ENCODE peak calls at places on chromosomes 7 and 10, in four cellular contexts. B, I, N and R are unnamed samples. For H3K27me3, the result is how much of the 10 kb centered on the place peaks cover.

GRCh38 chr10:100729877-100730738 is 15.3 kb upstream of the PAX2 start:
- DNase-seq in B (peak), I (no peak), N (no peak), R (no peak)

GRCh38 chr7:138667535-138667934 is 33.6 kb downstream of the SVOPL start:
- DNase-seq in B (no peak), I (no peak), N (no peak), R (no peak)

GRCh38 chr10:24811906-24812305 is 88.2 kb upstream of the ARHGAP21 start:
- DNase-seq in B (peak), I (no peak), N (peak), R (no peak)

GRCh38 chr7:92293887-92294616 is 48.3 kb downstream of the ANKIB1 start:
- DNase-seq in B (no peak), I (no peak), N (peak), R (no peak)

GRCh38 chr7:56040691-56041090 is 10.6 kb downstream of the PSPH start:
- DNase-seq in B (no peak), I (no peak), N (no peak), R (no peak)

GRCh38 chr10:84265378-84265777 is 20.5 kb downstream of the RGR start:
- DNase-seq in B (peak), I (no peak), N (no peak), R (no peak)

GRCh38 chr7:29623976-29624375 is 60.3 kb downstream of the PRR15 start:
- DNase-seq in B (no peak), I (no peak), N (no peak), R (peak)

GRCh38 chr10:67839957-67840356 is 2.0 kb upstream of the DNAJC12 start:
- DNase-seq in B (no peak), I (no peak), N (peak), R (peak)

GRCh38 chr7:148783801-148784527 is 85.3 kb downstream of the CUL1 start:
- DNase-seq in B (no peak), I (no peak), N (no peak), R (peak)

GRCh38 chr10:74322565-74322964 is 171.5 kb downstream of the ADK start:
- DNase-seq in B (no peak), I (no peak), N (no peak), R (no peak)

GRCh38 chr10:74320026-74320425 is 169.0 kb downstream of the ADK start:
- DNase-seq in B (no peak), I (no peak), N (no peak), R (no peak)

GRCh38 chr10:74320717-74321116 is 169.7 kb downstream of the ADK start:
- DNase-seq in B (no peak), I (no peak), N (no peak), R (no peak)

DNA sequence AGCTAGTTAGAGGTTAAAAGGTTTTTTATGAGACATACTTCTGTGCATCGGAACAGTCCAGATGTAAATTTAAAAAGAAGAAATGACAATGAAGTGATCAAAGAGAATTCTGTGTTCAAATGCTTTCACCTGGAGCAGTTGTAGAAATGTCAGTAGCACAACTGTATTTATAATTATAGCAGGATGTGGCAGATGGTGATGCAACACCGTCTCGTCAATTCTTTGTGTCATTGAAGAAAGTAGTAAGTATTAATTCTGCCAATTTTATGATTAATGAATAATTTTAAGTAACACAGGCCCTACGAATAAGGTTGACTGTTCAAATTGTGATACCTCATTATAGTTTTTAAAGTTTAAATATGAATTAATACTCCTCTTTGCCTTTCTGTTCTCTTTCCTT is 171.1 kb downstream of the ADK start:
- DNase-seq in B (no peak), I (no peak), N (no peak), R (no peak)
- H3K4me3 ChIP-seq in B (no peak), I (no peak), N (no peak), R (no peak)

GRCh38 chr7:44052771-44053365 is 8.4 kb downstream of the DBNL start:
- DNase-seq in B (no peak), I (no peak), N (no peak), R (no peak)
- TF ChIP-seq CTCF in B (peak), I (no peak), N (no peak), R (no peak)

DNA sequence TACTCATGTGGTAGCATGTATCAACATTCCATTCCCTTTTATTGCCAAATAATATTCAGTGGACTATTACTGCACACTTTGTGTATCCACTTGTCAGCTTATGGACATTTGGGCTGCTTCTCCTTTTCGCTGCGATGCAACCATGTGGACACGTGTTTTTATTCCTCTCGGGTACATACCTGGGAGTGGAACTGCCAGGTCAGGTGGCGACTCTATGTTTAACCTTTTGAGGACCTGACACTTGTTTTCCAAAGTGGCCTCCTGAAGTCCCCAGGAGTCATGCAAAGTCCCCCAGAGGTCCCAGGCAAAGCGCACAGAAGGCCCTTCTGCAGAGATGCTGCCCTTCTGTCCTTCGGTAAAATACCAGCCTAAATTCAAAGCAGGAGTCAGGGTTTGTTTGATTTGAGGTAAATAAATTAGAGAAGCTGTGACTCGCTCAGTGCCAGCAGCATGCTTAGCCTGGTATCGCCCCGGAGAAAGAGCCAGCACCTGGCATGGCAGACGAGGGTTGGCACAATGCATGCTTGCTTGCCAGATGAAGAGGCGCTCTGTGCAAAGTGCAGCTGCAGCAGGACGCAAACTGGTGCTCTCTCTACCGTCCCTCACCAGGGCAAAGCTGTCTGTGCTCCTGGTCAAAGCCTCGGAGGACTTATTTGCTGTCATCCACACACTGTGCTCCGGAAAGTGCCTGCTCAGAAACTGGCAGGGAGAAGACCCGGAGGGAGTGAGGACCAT is 37.8 kb downstream of the HIPK2 start:
- DNase-seq in B (no peak), I (no peak), N (no peak), R (peak)
- H3K27me3 ChIP-seq in B (under half), I (under half), N (under half), R (under half)

GRCh38 chr10:119474606-119475005 is 67.9 kb downstream of the RGS10 start:
- DNase-seq in B (no peak), I (no peak), N (no peak), R (no peak)

GRCh38 chr10:119478111-119479047 is 64.1 kb downstream of the RGS10 start:
- DNase-seq in B (no peak), I (no peak), N (no peak), R (no peak)

GRCh38 chr10:119479532-119479931 is 63.0 kb downstream of the RGS10 start:
- DNase-seq in B (peak), I (no peak), N (no peak), R (no peak)

GRCh38 chr10:119479048-119479394 is 63.5 kb downstream of the RGS10 start:
- DNase-seq in B (no peak), I (no peak), N (peak), R (no peak)

DNA sequence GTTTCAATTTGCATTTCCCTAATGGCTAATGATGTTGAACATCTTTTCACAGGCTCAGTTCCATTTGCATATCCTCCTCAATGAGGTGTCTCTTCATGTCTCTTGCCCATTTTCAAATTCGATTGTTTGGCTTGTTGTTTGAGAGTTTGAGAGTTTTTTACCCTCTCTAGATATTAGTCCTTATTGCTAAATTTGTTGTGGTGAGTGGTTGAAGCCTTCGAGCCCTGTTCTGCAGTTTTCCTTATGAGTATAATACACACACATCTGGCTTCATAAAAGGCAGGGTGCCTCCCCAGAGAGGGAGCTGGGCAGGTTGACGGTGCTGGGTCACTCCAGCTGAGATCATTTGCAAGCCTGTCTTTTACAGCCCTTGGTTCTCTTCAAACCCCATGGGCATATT is 65.1 kb downstream of the RGS10 start:
- DNase-seq in B (no peak), I (no peak), N (no peak), R (no peak)
- H3K4me3 ChIP-seq in B (no peak), I (no peak), N (no peak), R (no peak)

DNA sequence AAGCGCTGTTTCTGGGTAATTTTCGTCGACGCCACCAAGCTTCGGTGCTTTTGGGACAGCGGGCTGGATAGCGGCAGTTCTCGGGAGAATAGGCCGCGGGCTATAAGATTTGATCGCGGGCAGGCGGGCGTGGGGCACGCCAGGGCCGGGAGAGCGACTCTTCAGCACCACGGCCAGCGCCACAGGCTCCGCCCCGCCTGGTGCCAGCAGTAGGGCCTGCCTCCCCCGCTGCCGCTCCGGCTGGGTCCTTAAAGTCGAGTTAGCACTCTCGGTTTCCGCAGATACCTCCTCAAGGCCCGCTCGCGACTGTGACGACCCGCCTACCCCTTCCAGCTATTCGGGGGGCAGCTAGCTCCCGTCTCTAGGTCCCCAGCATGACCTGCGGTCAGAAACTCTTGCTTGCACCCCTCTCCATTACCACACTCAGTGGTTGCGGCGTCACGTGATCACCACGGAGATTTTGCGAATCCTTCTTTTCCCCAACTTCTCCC is 9.4 kb downstream of the NXPH1 start:
- DNase-seq in B (peak), I (peak), N (peak), R (peak)
- TF ChIP-seq CTCF in B (no peak), I (no peak), N (no peak), R (no peak)

GRCh38 chr10:6110136-6110535 is 21.3 kb downstream of the RBM17 start:
- DNase-seq in B (no peak), I (no peak), N (no peak), R (no peak)
- H3K27me3 ChIP-seq in B (under half), I (under half), N (under half), R (under half)

GRCh38 chr7:74443591-74444365 is 9.9 kb upstream of the GTF2IRD1 start:
- DNase-seq in B (no peak), I (no peak), N (no peak), R (no peak)
- H3K4me3 ChIP-seq in B (no peak), I (no peak), N (no peak), R (no peak)

DNA sequence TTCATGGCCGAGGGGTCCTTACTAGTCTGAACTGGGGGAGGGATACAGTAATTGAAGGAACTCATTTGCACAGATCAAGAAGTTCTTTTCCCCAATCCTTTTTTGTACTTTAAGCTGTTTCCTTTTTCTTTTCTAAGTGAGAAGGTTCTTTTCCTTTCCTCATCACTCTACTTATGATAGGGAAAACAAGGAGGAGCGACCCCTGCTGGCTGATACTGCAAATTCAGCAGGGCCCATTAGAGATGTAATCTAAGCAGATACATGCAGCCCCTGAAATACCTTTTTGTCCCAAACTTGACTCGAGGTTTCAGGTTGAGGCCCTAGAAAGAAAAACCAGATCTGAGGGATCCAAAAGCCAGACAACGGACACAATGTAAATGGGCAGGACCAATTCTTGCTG is 305.5 kb downstream of the DNAJB9 start:
- DNase-seq in B (peak), I (no peak), N (peak), R (no peak)
- TF ChIP-seq CTCF in B (peak), I (no peak), N (peak), R (no peak)

GRCh38 chr10:21516270-21517131 is 9.0 kb downstream of the SKIDA1 start:
- DNase-seq in B (peak), I (peak), N (peak), R (no peak)
- H3K27me3 ChIP-seq in B (under half), I (under half), N (under half), R (under half)